ENCODE peak calls at places on chromosomes 13 and 19, in six cellular contexts. E, U, O, P, R and G are unnamed samples.

GRCh38 chr13:99969368-99969933 is 2.1 kb downstream of the ZIC5 start:
- DNase-seq in E (no peak), U (no peak), O (no peak), P (no peak), R (no peak), G (no peak)

GRCh38 chr19:34676697-34677385 is at the start of gene SCGB2B2:
- DNase-seq in E (no peak), U (no peak), O (no peak), P (peak), R (no peak), G (no peak)

GRCh38 chr13:112828756-112829155 is 138.9 kb downstream of the ATP11A start:
- DNase-seq in E (no peak), U (no peak), O (no peak), P (no peak), R (no peak), G (no peak)

GRCh38 chr13:27825153-27825552 is 32.9 kb downstream of the GSX1 start:
- DNase-seq in E (no peak), U (no peak), O (no peak), P (no peak), R (peak), G (no peak)

GRCh38 chr13:30224732-30225131 is 82.6 kb downstream of the KATNAL1 start:
- DNase-seq in E (no peak), U (no peak), O (no peak), P (no peak), R (no peak), G (no peak)

GRCh38 chr13:97222934-97223710 is 989 bp downstream of the MBNL2 start:
- DNase-seq in E (no peak), U (no peak), O (no peak), P (no peak), R (no peak), G (no peak)

GRCh38 chr13:86633346-86633745 is 834.1 kb upstream of the SLITRK6 start:
- DNase-seq in E (no peak), U (no peak), O (no peak), P (no peak), R (no peak), G (no peak)

GRCh38 chr13:77460195-77460594 is 75.3 kb upstream of the SCEL start:
- DNase-seq in E (no peak), U (no peak), O (no peak), P (no peak), R (peak), G (no peak)

GRCh38 chr13:79477968-79478367 is 3.0 kb upstream of the NDFIP2 start:
- DNase-seq in E (no peak), U (no peak), O (no peak), P (no peak), R (no peak), G (no peak)

GRCh38 chr19:10670876-10671804 is 17.0 kb downstream of the ILF3 start:
- DNase-seq in E (no peak), U (no peak), O (no peak), P (no peak), R (no peak), G (no peak)

GRCh38 chr19:6731822-6732221 is 5.6 kb downstream of the GPR108 start:
- DNase-seq in E (no peak), U (no peak), O (no peak), P (no peak), R (no peak), G (no peak)

GRCh38 chr13:26502826-26503225 is 54.7 kb upstream of the WASF3 start:
- DNase-seq in E (no peak), U (no peak), O (no peak), P (no peak), R (no peak), G (no peak)

GRCh38 chr13:80988752-80989151 is 647.8 kb upstream of the SPRY2 start:
- DNase-seq in E (no peak), U (no peak), O (no peak), P (no peak), R (no peak), G (no peak)

GRCh38 chr13:101258071-101258470 is 158.2 kb downstream of the NALCN start:
- DNase-seq in E (no peak), U (no peak), O (no peak), P (no peak), R (no peak), G (peak)

GRCh38 chr13:28273919-28274318 is 135.6 kb downstream of the PAN3 start:
- DNase-seq in E (no peak), U (no peak), O (no peak), P (no peak), R (no peak), G (no peak)

GRCh38 chr19:38401148-38401547 is 1.7 kb upstream of the FAM98C start:
- DNase-seq in E (no peak), U (no peak), O (no peak), P (no peak), R (no peak), G (peak)

GRCh38 chr19:27742041-27742440 is 1470.9 kb downstream of the UQCRFS1 start:
- DNase-seq in E (no peak), U (no peak), O (peak), P (no peak), R (no peak), G (no peak)

GRCh38 chr19:5627395-5627904 is 4.6 kb downstream of the SAFB start:
- DNase-seq in E (no peak), U (no peak), O (peak), P (peak), R (peak), G (no peak)

GRCh38 chr13:29594310-29594709 is 1.2 kb downstream of the SLC7A1 start:
- DNase-seq in E (no peak), U (peak), O (peak), P (peak), R (no peak), G (peak)

GRCh38 chr19:19532806-19533701 is 4.3 kb downstream of the YJEFN3 start:
- DNase-seq in E (peak), U (no peak), O (no peak), P (no peak), R (no peak), G (no peak)

GRCh38 chr19:19530889-19531288 is 2.2 kb downstream of the YJEFN3 start:
- DNase-seq in E (no peak), U (no peak), O (no peak), P (no peak), R (no peak), G (no peak)

GRCh38 chr19:19533826-19534225 is 4.2 kb upstream of the CILP2 start:
- DNase-seq in E (peak), U (no peak), O (no peak), P (no peak), R (no peak), G (no peak)

GRCh38 chr19:19530423-19530804 is 1.7 kb downstream of the YJEFN3 start:
- DNase-seq in E (no peak), U (no peak), O (no peak), P (no peak), R (no peak), G (no peak)

DNA sequence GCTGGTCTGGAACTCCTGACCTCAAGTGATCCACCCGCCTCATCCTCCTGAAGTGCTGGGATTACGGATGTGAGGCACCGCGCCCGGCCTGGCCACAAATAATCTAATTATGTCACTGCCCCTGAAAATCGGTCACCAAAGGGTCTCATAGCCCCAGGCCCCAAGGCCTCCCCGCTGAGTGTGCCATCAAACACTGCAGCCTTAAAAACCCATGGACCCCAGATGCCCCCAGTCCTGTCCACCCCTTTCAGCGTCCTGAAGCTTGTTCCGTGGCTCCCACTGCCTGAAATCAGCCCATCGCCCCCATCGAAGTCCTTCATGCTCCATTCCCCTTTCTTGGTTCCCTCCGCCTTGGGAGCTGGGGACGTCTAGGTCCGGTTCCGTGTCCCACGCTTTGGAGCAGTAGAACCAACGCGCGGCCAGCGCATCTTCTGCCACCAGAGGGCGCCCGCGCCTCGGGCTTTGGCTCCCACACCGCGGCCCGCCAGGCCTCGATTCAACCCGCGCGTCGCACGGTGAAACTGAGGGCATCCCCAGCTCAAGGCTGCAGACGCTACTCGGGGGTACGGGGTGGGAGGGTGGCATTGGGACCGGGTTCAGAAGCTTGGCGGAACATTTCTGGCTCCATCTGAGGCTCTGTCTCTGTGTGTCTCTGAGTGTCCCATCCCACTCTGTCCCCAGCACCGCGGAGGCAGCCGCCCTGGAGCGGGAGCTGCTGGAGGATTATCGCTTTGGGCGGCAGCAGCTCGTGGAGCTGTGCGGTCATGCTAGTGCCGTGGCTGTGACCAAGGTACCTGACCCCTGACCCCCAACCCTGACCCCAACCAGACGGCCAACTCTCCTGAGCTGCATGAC is 3.5 kb downstream of the YJEFN3 start:
- DNase-seq in E (peak), U (peak), O (peak), P (peak), R (peak), G (no peak)
- TF ChIP-seq POLR2A in E (no peak), U (peak), O (no peak), P (no peak), R (no peak), G (no peak)

GRCh38 chr19:15398501-15399233 is 19.1 kb upstream of the AKAP8 start:
- DNase-seq in E (no peak), U (no peak), O (no peak), P (no peak), R (peak), G (no peak)
- TF ChIP-seq POLR2A in E (no peak), U (no peak), O (no peak), P (no peak), R (no peak), G (no peak)

GRCh38 chr19:944171-944567 is 18.3 kb downstream of the ARID3A start:
- DNase-seq in E (no peak), U (peak), O (no peak), P (no peak), R (no peak), G (no peak)
- TF ChIP-seq POLR2A in E (no peak), U (no peak), O (no peak), P (no peak), R (no peak), G (no peak)

DNA sequence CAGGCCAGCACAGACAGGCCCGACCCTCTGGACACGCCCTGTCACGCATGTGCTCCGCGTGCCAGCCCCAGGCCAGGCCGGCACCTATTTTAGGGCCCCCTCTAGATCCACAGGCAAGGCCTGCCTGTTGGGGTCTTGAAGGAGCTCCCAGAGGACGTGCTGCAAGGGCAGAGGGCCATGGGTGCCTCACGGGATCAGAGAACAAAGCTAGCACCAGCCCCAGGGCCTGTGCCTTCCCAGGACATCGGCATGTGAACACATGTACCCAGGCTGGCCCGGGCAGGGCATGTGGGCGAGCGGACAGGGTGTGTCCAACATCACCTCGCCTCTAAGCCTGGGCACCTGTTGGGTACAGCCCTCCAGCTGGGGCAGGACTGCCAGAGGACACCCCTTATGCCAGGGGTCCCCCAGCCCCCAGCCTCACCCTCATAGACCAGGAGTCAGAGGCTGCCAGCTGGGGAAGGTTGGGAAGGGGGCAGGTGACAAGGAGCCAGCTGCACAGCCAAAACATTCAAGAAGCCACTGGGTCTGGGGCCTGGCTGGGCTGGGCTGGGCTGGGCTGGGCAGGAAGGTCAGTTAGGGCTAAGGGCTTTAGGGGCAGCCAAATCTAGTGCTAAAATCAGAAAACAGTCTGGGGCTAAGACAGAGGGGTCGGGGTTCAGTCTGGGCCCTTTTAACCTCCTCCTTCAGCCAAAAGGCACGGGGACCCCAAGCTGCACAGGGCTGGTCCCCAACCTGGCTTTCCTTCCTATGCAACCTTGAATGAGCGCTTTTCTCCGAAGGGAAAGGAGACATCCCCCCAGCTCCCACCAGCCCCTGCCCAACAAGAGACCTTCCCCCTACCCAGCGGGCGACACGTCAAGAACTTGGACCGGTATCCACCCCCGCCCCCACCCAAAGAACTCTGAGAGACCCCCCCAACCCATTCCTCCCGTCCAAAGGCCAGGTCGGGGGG is 35.3 kb upstream of the NANOS3 start:
- DNase-seq in E (peak), U (peak), O (peak), P (no peak), R (peak), G (no peak)
- TF ChIP-seq POLR2A in E (peak), U (peak), O (peak), P (peak), R (no peak), G (peak)

GRCh38 chr13:106714271-106714670 is 146.3 kb upstream of the ARGLU1 start:
- DNase-seq in E (no peak), U (no peak), O (no peak), P (no peak), R (no peak), G (no peak)

GRCh38 chr13:106710267-106710666 is 142.3 kb upstream of the ARGLU1 start:
- DNase-seq in E (no peak), U (no peak), O (no peak), P (no peak), R (no peak), G (no peak)

GRCh38 chr13:106709509-106709908 is 141.6 kb upstream of the ARGLU1 start:
- DNase-seq in E (no peak), U (no peak), O (no peak), P (no peak), R (no peak), G (no peak)
- TF ChIP-seq POLR2A in E (no peak), U (no peak), O (no peak), P (no peak), R (no peak), G (no peak)

DNA sequence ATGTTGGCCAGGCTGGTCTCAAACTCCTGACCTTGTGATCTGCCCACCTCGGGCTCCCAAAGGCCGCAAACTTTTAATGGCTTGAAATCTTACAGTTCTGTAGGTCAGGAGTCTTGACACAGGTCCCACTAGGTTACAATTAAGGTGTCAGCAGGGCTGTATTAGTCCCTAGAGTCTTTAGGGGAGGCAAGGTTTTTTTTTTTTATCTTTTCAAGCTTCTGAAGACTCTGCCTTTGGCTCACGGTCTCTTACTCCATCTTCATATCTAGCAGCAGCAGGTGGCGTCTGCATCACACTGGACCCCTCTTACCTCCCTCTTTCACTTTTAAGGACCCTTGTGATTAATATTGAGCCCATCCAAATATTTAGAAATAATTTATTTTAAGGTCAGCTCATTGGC is 11.6 kb downstream of the MIR17HG start:
- DNase-seq in E (no peak), U (no peak), O (no peak), P (no peak), R (no peak), G (no peak)
- TF ChIP-seq POLR2A in E (no peak), U (no peak), O (no peak), P (no peak), R (no peak), G (no peak)

GRCh38 chr13:42239644-42240043 is 32.3 kb upstream of the AKAP11 start:
- DNase-seq in E (no peak), U (no peak), O (no peak), P (no peak), R (no peak), G (no peak)
- TF ChIP-seq POLR2A in E (no peak), U (no peak), O (no peak), P (no peak), R (no peak), G (no peak)

GRCh38 chr19:33284756-33285155 is 17.6 kb downstream of the CEBPA start:
- DNase-seq in E (no peak), U (no peak), O (no peak), P (no peak), R (no peak), G (no peak)

GRCh38 chr19:33282036-33282686 is 20.2 kb downstream of the CEBPA start:
- DNase-seq in E (no peak), U (no peak), O (no peak), P (no peak), R (no peak), G (no peak)

GRCh38 chr19:33285441-33285927 is 16.9 kb downstream of the CEBPA start:
- DNase-seq in E (no peak), U (no peak), O (no peak), P (no peak), R (no peak), G (no peak)

GRCh38 chr19:33284146-33284643 is 18.1 kb downstream of the CEBPA start:
- DNase-seq in E (no peak), U (no peak), O (no peak), P (no peak), R (no peak), G (no peak)

DNA sequence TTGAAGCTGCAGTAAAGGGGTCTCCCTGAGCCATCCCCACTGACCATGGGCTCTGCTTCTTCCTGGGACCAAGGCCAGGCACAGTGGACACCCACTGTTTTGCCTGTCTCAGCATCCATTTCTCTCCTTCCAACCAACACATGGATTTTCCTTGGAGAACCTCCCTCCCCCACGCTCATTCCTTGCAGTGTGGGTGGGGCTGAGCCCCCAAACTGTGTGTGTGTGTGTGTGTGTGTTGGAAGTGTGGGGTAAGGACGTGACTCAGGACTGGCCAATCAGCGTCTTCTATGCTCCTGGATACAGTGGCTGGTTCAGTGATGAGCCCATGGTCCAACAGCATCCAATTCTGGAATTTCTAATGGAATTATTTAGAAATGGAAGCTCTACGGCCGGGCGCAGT is 18.8 kb downstream of the CEBPA start:
- DNase-seq in E (no peak), U (no peak), O (no peak), P (no peak), R (no peak), G (no peak)
- TF ChIP-seq POLR2A in E (no peak), U (no peak), O (no peak), P (no peak), R (no peak), G (no peak)

GRCh38 chr19:15456441-15456840 is 6.7 kb upstream of the WIZ start:
- DNase-seq in E (peak), U (no peak), O (no peak), P (no peak), R (no peak), G (no peak)
- TF ChIP-seq POLR2A in E (no peak), U (no peak), O (no peak), P (no peak), R (no peak), G (no peak)

DNA sequence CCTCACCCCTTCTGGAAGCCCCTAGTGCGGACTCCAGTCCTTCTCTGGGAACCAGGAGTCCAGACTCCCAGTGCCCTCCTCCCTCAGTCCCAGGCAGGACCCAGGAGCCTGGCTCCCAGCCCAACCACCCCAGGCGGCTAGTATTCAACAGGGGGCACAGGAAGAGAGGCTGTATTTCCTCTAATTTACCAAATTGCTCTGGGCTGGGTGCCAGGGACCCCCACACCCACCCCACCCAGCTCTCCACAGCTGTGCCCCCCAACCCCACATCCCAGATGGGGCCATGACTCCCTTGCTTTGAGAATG is 3.4 kb downstream of the GRIN2D start:
- DNase-seq in E (no peak), U (no peak), O (no peak), P (no peak), R (no peak), G (no peak)
- TF ChIP-seq POLR2A in E (no peak), U (no peak), O (no peak), P (no peak), R (no peak), G (no peak)